ENCODE peak calls at places on chromosomes 4 and X, in four cellular contexts. T is K562, Y is HepG2, J is GM12878. P is an unnamed sample.

GRCh38 chrX:150575415-150575814 is 7.0 kb downstream of the MTM1 start:
- DNase-seq in J (no peak), T (no peak), Y (no peak), P (no peak)

GRCh38 chrX:3728454-3728853 is 15.0 kb upstream of the PRKX start:
- DNase-seq in T (no peak), Y (no peak), J (no peak), P (no peak)

GRCh38 chr4:78863991-78864390 is 75.2 kb downstream of the PAQR3 start:
- DNase-seq in Y (no peak), J (no peak), T (no peak), P (no peak)

GRCh38 chrX:39869846-39870601 is 227.7 kb downstream of the BCOR start:
- DNase-seq in T (peak), J (no peak), Y (no peak), P (no peak)

GRCh38 chr4:68498413-68499007 is 51.2 kb downstream of the TMPRSS11E start:
- DNase-seq in T (peak), Y (peak), J (peak), P (peak)

GRCh38 chr4:13544556-13545393 is 467 bp upstream of the NKX3-2 start:
- DNase-seq in T (peak), Y (peak), J (no peak), P (peak)

GRCh38 chr4:472881-473574 is 25.9 kb downstream of the ZNF721 start:
- DNase-seq in T (no peak), Y (no peak), J (no peak), P (no peak)

GRCh38 chrX:38811515-38812239 is 10.4 kb downstream of the MID1IP1 start:
- DNase-seq in J (no peak), T (no peak), Y (no peak), P (no peak)

GRCh38 chrX:39726810-39727209 is 370.9 kb downstream of the BCOR start:
- DNase-seq in J (no peak), T (no peak), Y (no peak), P (no peak)

GRCh38 chr4:123096038-123096437 is 173.6 kb upstream of the NUDT6 start:
- DNase-seq in J (no peak), Y (peak), T (peak), P (peak)

GRCh38 chr4:76197001-76197743 is 16.5 kb downstream of the SCARB2 start:
- DNase-seq in J (no peak), Y (no peak), T (no peak), P (no peak)

GRCh38 chr4:16785800-16786527 is 112.5 kb downstream of the LDB2 start:
- DNase-seq in J (no peak), Y (no peak), T (no peak), P (no peak)

GRCh38 chr4:15717126-15717525 is 14.3 kb downstream of the BST1 start:
- DNase-seq in Y (no peak), J (no peak), T (no peak), P (no peak)

GRCh38 chr4:39255266-39255665 is 72.9 kb downstream of the WDR19 start:
- DNase-seq in Y (peak), T (peak), J (no peak), P (no peak)

GRCh38 chrX:53718073-53718472 is 31.6 kb upstream of the HUWE1 start:
- DNase-seq in J (no peak), Y (no peak), T (no peak), P (no peak)

GRCh38 chr4:154743683-154744340 is at the start of gene LRAT:
- DNase-seq in J (no peak), Y (no peak), T (peak), P (peak)

GRCh38 chr4:170949084-170949483 is 859.3 kb upstream of the AADAT start:
- DNase-seq in Y (no peak), J (no peak), T (no peak), P (no peak)

GRCh38 chr4:15004701-15005301 is 2.5 kb downstream of the CPEB2 start:
- DNase-seq in T (peak), Y (peak), J (no peak), P (peak)

GRCh38 chrX:23127586-23127985 is 127.8 kb downstream of the DDX53 start:
- DNase-seq in Y (no peak), J (no peak), T (no peak), P (no peak)

GRCh38 chr4:38141808-38142500 is 181.8 kb downstream of the PTTG2 start:
- DNase-seq in T (no peak), Y (no peak), J (no peak), P (no peak)

GRCh38 chrX:9677098-9677739 is 88.4 kb downstream of the GPR143 start:
- DNase-seq in T (no peak), J (peak), Y (no peak), P (no peak)

GRCh38 chr4:77950204-77950603 is 87.6 kb downstream of the MRPL1 start:
- DNase-seq in J (no peak), T (no peak), Y (no peak), P (no peak)

GRCh38 chr4:5027366-5027765 is 8.1 kb upstream of the CYTL1 start:
- DNase-seq in Y (no peak), T (no peak), J (no peak), P (no peak)

GRCh38 chrX:16882702-16883486 is 12.7 kb upstream of the RBBP7 start:
- DNase-seq in J (peak), Y (peak), T (peak), P (peak)

GRCh38 chr4:6383929-6384328 is 88.5 kb downstream of the PPP2R2C start:
- DNase-seq in T (no peak), J (no peak), Y (no peak), P (no peak)

GRCh38 chrX:108270739-108271396 is 167.4 kb downstream of the COL4A6 start:
- DNase-seq in T (no peak), Y (no peak), J (no peak), P (no peak)
- TF ChIP-seq FOXK2 in T (no peak), Y (no peak), J (no peak), P (no peak)

DNA sequence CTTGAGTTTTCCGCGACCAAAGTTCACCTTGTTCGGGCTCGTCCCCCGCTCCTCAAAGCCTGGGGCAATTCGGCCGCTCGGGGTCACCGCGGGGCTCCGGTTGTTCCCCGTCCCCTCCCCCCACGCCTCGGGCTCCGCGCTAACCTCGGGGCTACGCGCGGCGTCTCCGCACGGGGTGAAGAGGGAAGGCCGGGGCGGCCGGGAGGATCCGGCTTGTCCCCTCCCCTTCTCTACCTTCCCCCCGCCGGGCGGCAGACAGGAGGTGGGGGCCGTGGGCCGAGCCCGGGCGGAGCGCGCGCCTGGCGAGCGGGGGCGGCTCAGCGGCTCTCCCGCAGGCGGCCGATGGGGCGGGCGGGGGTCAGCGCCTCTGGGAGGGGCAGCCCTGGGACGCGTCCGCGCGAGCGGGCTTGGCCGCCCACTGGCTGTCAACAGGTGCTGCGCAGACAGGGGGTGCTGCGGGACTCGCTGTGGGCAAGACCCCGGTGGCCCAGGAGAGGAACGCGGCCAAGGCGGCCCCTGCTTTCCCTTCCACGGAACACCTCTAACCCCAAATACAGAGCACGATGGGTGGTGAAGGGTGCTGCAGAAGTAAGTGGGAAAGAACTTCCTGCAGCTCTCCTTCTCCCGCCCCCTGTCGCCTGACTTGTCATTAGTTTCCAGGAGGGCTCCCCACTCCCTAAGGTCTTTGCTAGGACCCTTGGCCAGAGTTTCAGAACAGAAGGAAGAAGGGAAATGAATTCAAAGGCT is at the start of gene PDGFC:
- DNase-seq in T (peak), Y (peak), J (no peak), P (peak)
- TF ChIP-seq FOXK2 in T (no peak), Y (no peak), J (no peak), P (no peak)

GRCh38 chr4:156771171-156771837 is 200.3 kb downstream of the PDGFC start:
- DNase-seq in J (no peak), T (no peak), Y (peak), P (peak)
- TF ChIP-seq FOXK2 in J (no peak), T (no peak), Y (no peak), P (no peak)

GRCh38 chr4:7556558-7556957 is 121.8 kb upstream of the PSAPL1 start:
- DNase-seq in J (no peak), Y (no peak), T (no peak), P (no peak)

GRCh38 chr4:7553280-7553679 is 118.5 kb upstream of the PSAPL1 start:
- DNase-seq in J (no peak), T (no peak), Y (no peak), P (no peak)

GRCh38 chr4:7552466-7552865 is 117.7 kb upstream of the PSAPL1 start:
- DNase-seq in J (no peak), Y (no peak), T (no peak), P (no peak)

GRCh38 chr4:7557447-7557846 is 122.7 kb upstream of the PSAPL1 start:
- DNase-seq in J (no peak), Y (peak), T (no peak), P (no peak)

DNA sequence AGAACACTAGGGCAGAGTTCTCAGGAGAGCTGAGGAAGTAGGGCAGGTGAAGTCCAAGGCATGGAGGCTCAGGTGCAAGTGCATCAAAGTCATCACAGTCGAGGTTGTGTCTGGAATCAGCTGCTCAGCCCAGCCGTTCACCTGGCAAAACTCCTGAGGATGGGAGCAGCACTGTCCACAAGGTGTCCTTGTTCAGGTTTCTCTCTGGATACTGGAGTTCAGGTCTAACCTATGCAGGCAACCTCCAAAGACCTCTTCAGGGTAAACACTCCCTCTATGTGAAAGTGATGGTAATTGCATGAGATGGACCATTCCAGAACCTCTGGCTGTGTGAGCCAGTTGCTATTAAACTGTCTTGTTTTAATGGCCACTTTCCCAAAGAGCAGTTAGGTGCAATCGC is 120.2 kb upstream of the PSAPL1 start:
- DNase-seq in Y (peak), J (no peak), T (no peak), P (no peak)
- TF ChIP-seq FOXK2 in Y (no peak), J (no peak), T (no peak), P (no peak)

DNA sequence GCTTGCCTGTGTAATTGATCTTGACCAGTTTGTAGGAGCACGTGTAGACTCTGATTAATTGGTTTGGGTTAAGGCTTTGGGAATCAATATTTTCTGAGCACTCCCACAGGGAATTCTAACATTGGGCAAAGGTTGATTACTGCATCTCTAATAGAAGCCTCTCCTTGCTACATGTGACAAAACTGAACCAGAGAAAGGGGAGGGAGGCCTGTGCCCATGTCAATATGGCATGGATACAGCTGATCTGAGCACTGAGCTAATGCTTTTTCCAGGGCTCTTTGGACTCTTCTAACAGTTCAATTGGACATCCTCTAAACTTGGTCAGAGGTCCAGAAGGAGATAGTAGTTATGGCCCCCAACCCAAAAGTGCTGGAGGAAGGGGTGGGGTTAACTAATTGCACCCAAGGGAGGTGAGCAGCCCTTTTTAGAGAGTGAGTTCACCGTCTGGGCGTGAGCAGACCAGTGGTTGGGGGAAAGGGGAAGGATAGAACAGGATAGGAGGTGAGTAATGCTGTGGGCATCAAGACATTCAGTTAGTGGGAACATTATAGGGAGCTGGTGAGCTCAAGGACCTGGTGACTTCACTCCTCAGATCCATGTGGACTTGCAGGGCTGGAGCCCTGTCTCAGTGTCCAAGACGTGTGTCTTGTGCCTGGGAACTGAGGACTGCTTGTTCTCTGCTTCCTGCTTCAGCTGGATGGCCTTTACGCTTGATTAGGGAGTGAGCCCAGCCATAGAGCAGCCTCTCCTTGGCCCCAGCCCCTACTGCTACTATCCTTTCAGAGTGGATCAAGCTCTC is 22.8 kb downstream of the MSN start:
- DNase-seq in J (no peak), Y (no peak), T (no peak), P (no peak)
- TF ChIP-seq FOXK2 in J (no peak), Y (no peak), T (no peak), P (no peak)

DNA sequence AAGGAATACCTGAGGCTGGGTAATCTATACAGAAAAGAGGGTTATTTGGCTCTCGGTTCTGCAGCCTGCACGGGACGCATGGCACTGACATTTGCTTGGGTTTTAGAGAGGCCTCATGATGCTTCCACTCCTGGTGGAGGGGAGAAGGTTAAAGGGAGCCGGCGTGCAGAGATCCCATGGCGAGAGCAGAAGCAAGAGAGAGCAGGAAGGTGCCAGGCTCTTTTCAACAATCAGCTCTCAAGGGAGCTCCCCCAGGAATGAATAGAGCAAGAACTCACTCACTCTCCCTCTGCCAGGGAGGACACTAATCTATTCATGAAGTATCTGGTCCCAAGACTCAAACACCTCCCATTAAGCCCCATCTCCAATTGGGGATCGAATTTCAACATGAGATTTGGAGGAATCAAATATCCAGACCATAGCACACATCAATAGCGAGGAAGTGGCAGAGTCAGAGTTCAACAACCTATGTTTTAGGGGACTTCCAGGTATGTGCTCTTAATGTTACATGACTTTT is 109.8 kb downstream of the SORBS2 start:
- DNase-seq in T (no peak), Y (no peak), J (no peak), P (no peak)
- TF ChIP-seq FOXK2 in T (no peak), Y (no peak), J (no peak), P (no peak)

DNA sequence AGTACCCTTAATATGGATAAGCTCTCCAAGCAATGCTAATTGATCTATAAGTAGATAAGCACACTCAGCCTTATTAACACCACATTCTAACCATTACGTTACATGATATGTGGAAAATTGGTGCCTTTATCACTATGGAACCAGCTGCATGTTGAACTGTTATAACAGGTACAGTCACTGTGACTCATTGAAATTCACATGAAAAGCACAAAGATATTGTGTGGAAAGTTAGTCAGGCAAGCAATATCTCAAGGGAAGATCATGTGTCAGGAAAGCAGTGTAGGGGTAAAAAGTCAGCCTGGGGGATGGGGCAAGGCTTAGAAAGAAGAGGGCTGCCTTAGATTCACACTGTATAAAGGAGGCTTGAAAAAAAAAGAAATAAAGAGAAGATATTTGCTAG is 313.7 kb upstream of the SMIM31 start:
- DNase-seq in T (no peak), J (no peak), Y (no peak), P (no peak)
- TF ChIP-seq FOXK2 in T (no peak), J (no peak), Y (no peak), P (no peak)

GRCh38 chrX:49209434-49210251 is 9.7 kb upstream of the SYP start:
- DNase-seq in J (no peak), Y (no peak), T (peak), P (no peak)
- TF ChIP-seq FOXK2 in J (no peak), Y (no peak), T (no peak), P (no peak)

P was measured in HEK293T.